ENCODE peak calls at places on chromosomes 2 and 18, in nine cellular contexts. One of them, this sample, is unnamed.

GRCh38 chr18:80173060-80173459 is 64.0 kb downstream of the ADNP2 start:
- DNase-seq in fibroblast of lung: no peak
- DNase-seq in kidney: no peak
- DNase-seq in Peyer's patch: no peak
- DNase-seq in mammary epithelial cell: no peak
- DNase-seq in AG04450: no peak
- DNase-seq in CD8-positive, alpha-beta T cell: no peak
- DNase-seq in WTC11: no peak
- DNase-seq in neural crest cell: no peak
- DNase-seq in this sample: no peak

GRCh38 chr2:232075080-232075479 is 113.6 kb downstream of the DIS3L2 start:
- DNase-seq in fibroblast of lung: no peak
- DNase-seq in kidney: no peak
- DNase-seq in Peyer's patch: no peak
- DNase-seq in mammary epithelial cell: peak
- DNase-seq in AG04450: no peak
- DNase-seq in CD8-positive, alpha-beta T cell: no peak
- DNase-seq in WTC11: no peak
- DNase-seq in neural crest cell: no peak
- DNase-seq in this sample: no peak

GRCh38 chr2:172011814-172012580 is 12.2 kb downstream of the METAP1D start:
- DNase-seq in fibroblast of lung: no peak
- DNase-seq in kidney: no peak
- DNase-seq in Peyer's patch: no peak
- DNase-seq in mammary epithelial cell: no peak
- DNase-seq in AG04450: no peak
- DNase-seq in CD8-positive, alpha-beta T cell: no peak
- DNase-seq in WTC11: no peak
- DNase-seq in neural crest cell: no peak
- DNase-seq in this sample: no peak

GRCh38 chr2:71879509-71880184 is 268.0 kb downstream of the CYP26B1 start:
- DNase-seq in fibroblast of lung: no peak
- DNase-seq in kidney: no peak
- DNase-seq in Peyer's patch: no peak
- DNase-seq in mammary epithelial cell: no peak
- DNase-seq in AG04450: no peak
- DNase-seq in CD8-positive, alpha-beta T cell: no peak
- DNase-seq in WTC11: no peak
- DNase-seq in neural crest cell: no peak
- DNase-seq in this sample: no peak

GRCh38 chr2:63614448-63614968 is 25.7 kb downstream of the MDH1 start:
- DNase-seq in fibroblast of lung: peak
- DNase-seq in kidney: no peak
- DNase-seq in Peyer's patch: no peak
- DNase-seq in mammary epithelial cell: peak
- DNase-seq in AG04450: peak
- DNase-seq in CD8-positive, alpha-beta T cell: no peak
- DNase-seq in WTC11: no peak
- DNase-seq in neural crest cell: no peak
- DNase-seq in this sample: no peak

GRCh38 chr2:144350151-144350802 is 169.6 kb downstream of the ZEB2 start:
- DNase-seq in fibroblast of lung: peak
- DNase-seq in kidney: no peak
- DNase-seq in Peyer's patch: no peak
- DNase-seq in mammary epithelial cell: no peak
- DNase-seq in AG04450: no peak
- DNase-seq in CD8-positive, alpha-beta T cell: no peak
- DNase-seq in WTC11: no peak
- DNase-seq in neural crest cell: no peak
- DNase-seq in this sample: no peak

GRCh38 chr2:27651056-27651455 is 12.4 kb downstream of the SUPT7L start:
- DNase-seq in fibroblast of lung: peak
- DNase-seq in kidney: no peak
- DNase-seq in Peyer's patch: no peak
- DNase-seq in mammary epithelial cell: no peak
- DNase-seq in AG04450: no peak
- DNase-seq in CD8-positive, alpha-beta T cell: no peak
- DNase-seq in WTC11: no peak
- DNase-seq in neural crest cell: no peak
- DNase-seq in this sample: no peak

GRCh38 chr2:174325932-174326879 is 8.5 kb upstream of the SP9 start:
- DNase-seq in fibroblast of lung: no peak
- DNase-seq in kidney: peak
- DNase-seq in Peyer's patch: no peak
- DNase-seq in mammary epithelial cell: no peak
- DNase-seq in AG04450: no peak
- DNase-seq in CD8-positive, alpha-beta T cell: no peak
- DNase-seq in WTC11: peak
- DNase-seq in neural crest cell: peak
- DNase-seq in this sample: no peak

GRCh38 chr18:27057459-27058302 is 127.4 kb downstream of the CHST9 start:
- DNase-seq in fibroblast of lung: no peak
- DNase-seq in kidney: no peak
- DNase-seq in Peyer's patch: no peak
- DNase-seq in mammary epithelial cell: no peak
- DNase-seq in AG04450: no peak
- DNase-seq in CD8-positive, alpha-beta T cell: no peak
- DNase-seq in WTC11: no peak
- DNase-seq in neural crest cell: no peak
- DNase-seq in this sample: no peak

GRCh38 chr2:218732761-218733158 is 22.1 kb downstream of the TTLL4 start:
- DNase-seq in fibroblast of lung: peak
- DNase-seq in kidney: no peak
- DNase-seq in Peyer's patch: no peak
- DNase-seq in mammary epithelial cell: peak
- DNase-seq in AG04450: no peak
- DNase-seq in CD8-positive, alpha-beta T cell: no peak
- DNase-seq in WTC11: no peak
- DNase-seq in neural crest cell: no peak
- DNase-seq in this sample: no peak

GRCh38 chr18:44238449-44238848 is 442.2 kb upstream of the SETBP1 start:
- DNase-seq in fibroblast of lung: peak
- DNase-seq in kidney: no peak
- DNase-seq in Peyer's patch: no peak
- DNase-seq in mammary epithelial cell: peak
- DNase-seq in AG04450: no peak
- DNase-seq in CD8-positive, alpha-beta T cell: no peak
- DNase-seq in WTC11: no peak
- DNase-seq in neural crest cell: no peak
- DNase-seq in this sample: no peak

GRCh38 chr2:206296128-206296527 is 21.7 kb downstream of the ZDBF2 start:
- DNase-seq in fibroblast of lung: peak
- DNase-seq in kidney: no peak
- DNase-seq in Peyer's patch: no peak
- DNase-seq in mammary epithelial cell: peak
- DNase-seq in AG04450: no peak
- DNase-seq in CD8-positive, alpha-beta T cell: no peak
- DNase-seq in WTC11: no peak
- DNase-seq in neural crest cell: no peak
- DNase-seq in this sample: no peak

DNA sequence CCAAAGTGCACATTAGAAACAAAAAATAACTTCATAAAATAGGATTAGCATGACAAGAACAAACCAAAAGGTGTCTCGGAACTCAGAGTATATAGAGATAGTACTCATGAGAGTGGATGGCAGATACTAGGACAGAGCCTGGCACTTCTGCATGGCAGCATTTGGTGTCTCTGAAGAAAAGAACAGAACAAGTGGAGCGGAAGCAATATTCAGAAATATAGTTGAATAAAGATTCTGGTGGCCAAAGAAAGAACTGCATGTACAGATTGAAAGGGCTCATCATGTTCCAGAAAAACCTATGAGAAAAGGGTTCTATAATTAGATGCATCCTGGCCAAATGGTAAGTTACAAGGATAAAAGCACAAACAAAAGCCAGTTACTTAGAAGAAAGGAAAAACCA is 90.9 kb downstream of the CCDC138 start:
- DNase-seq in fibroblast of lung: no peak
- DNase-seq in kidney: no peak
- DNase-seq in Peyer's patch: no peak
- DNase-seq in mammary epithelial cell: no peak
- DNase-seq in AG04450: no peak
- DNase-seq in CD8-positive, alpha-beta T cell: no peak
- DNase-seq in WTC11: no peak
- DNase-seq in neural crest cell: no peak
- DNase-seq in this sample: no peak
- TF ChIP-seq CTCF in fibroblast of lung: no peak
- TF ChIP-seq CTCF in kidney: no peak
- TF ChIP-seq CTCF in Peyer's patch: no peak
- TF ChIP-seq CTCF in mammary epithelial cell: no peak
- TF ChIP-seq CTCF in AG04450: peak
- TF ChIP-seq CTCF in CD8-positive, alpha-beta T cell: no peak
- TF ChIP-seq CTCF in WTC11: no peak
- TF ChIP-seq CTCF in neural crest cell: no peak
- TF ChIP-seq CTCF in this sample: no peak

DNA sequence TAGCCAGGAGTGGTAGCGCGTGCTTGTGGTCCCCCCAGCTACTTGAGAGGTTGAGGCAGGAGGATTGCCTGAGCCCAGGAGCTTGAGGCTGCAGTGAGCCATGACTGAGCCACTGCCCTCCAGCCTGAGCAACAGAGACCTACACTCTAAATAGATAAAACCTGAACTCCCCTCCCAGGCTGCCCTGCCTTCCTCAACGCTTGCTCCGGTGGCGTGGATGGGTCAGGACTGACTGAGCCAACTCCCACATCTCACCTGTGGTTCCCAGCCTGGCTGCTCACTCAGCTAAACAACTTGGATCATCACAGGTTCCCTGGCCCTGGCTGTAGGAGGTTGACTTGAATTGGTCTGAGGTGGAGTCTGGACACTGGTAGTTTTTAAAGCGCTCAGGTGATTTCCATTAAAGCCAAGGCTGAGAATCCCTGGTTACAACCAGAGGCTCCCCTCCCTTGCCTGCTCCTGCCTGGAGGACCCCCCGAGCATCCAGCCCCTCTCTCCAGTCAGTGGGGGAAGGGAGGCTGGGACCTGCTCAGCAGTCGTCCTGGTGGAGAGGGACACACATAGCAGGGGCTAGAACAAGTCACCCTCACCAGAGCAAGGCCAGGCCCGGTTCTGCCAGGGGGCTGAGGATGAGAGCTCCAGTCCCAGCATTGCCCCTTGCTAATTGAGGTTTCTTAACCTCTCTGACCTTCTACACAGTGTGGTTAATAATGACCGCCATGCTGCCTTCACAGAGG is 47.0 kb upstream of the TAF1B start:
- DNase-seq in fibroblast of lung: no peak
- DNase-seq in kidney: peak
- DNase-seq in Peyer's patch: no peak
- DNase-seq in mammary epithelial cell: no peak
- DNase-seq in AG04450: no peak
- DNase-seq in CD8-positive, alpha-beta T cell: no peak
- DNase-seq in WTC11: no peak
- DNase-seq in neural crest cell: no peak
- DNase-seq in this sample: no peak
- TF ChIP-seq CTCF in fibroblast of lung: no peak
- TF ChIP-seq CTCF in kidney: no peak
- TF ChIP-seq CTCF in Peyer's patch: no peak
- TF ChIP-seq CTCF in mammary epithelial cell: no peak
- TF ChIP-seq CTCF in AG04450: peak
- TF ChIP-seq CTCF in CD8-positive, alpha-beta T cell: no peak
- TF ChIP-seq CTCF in WTC11: no peak
- TF ChIP-seq CTCF in neural crest cell: no peak
- TF ChIP-seq CTCF in this sample: no peak

GRCh38 chr2:149645391-149645790 is 57.8 kb upstream of the MMADHC start:
- DNase-seq in fibroblast of lung: peak
- DNase-seq in kidney: no peak
- DNase-seq in Peyer's patch: no peak
- DNase-seq in mammary epithelial cell: no peak
- DNase-seq in AG04450: no peak
- DNase-seq in CD8-positive, alpha-beta T cell: no peak
- DNase-seq in WTC11: no peak
- DNase-seq in neural crest cell: no peak
- DNase-seq in this sample: no peak
- TF ChIP-seq CTCF in fibroblast of lung: peak
- TF ChIP-seq CTCF in kidney: no peak
- TF ChIP-seq CTCF in Peyer's patch: no peak
- TF ChIP-seq CTCF in mammary epithelial cell: peak
- TF ChIP-seq CTCF in AG04450: peak
- TF ChIP-seq CTCF in CD8-positive, alpha-beta T cell: no peak
- TF ChIP-seq CTCF in WTC11: no peak
- TF ChIP-seq CTCF in neural crest cell: peak
- TF ChIP-seq CTCF in this sample: no peak

GRCh38 chr2:41764919-41765318 is 282.9 kb upstream of the PKDCC start:
- DNase-seq in fibroblast of lung: no peak
- DNase-seq in kidney: no peak
- DNase-seq in Peyer's patch: no peak
- DNase-seq in mammary epithelial cell: no peak
- DNase-seq in AG04450: no peak
- DNase-seq in CD8-positive, alpha-beta T cell: no peak
- DNase-seq in WTC11: no peak
- DNase-seq in neural crest cell: no peak
- DNase-seq in this sample: no peak
- TF ChIP-seq CTCF in fibroblast of lung: no peak
- TF ChIP-seq CTCF in kidney: peak
- TF ChIP-seq CTCF in Peyer's patch: no peak
- TF ChIP-seq CTCF in mammary epithelial cell: no peak
- TF ChIP-seq CTCF in AG04450: no peak
- TF ChIP-seq CTCF in CD8-positive, alpha-beta T cell: no peak
- TF ChIP-seq CTCF in WTC11: no peak
- TF ChIP-seq CTCF in neural crest cell: no peak
- TF ChIP-seq CTCF in this sample: no peak

DNA sequence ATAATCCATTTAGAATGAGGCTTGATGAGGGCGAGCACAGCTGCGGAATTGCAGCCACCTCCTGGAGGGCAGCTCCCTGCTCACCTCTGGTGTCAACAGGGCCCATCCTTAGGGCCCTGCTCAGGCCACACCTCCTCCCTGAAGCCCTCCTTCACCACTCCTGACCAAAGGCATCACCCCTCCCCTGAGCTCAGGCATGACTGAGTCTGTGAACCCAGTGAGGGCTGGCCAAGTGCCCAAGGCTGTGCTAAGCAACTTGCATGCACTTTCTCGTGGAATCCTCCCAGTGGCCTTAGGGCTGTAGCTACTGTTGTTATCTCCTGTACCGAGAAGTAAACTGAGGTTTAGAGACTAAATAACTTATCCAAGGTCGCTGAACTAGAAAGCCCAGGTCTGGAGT is 101.7 kb downstream of the KLHL29 start:
- DNase-seq in fibroblast of lung: peak
- DNase-seq in kidney: peak
- DNase-seq in Peyer's patch: no peak
- DNase-seq in mammary epithelial cell: no peak
- DNase-seq in AG04450: peak
- DNase-seq in CD8-positive, alpha-beta T cell: no peak
- DNase-seq in WTC11: no peak
- DNase-seq in neural crest cell: no peak
- DNase-seq in this sample: no peak
- TF ChIP-seq CTCF in fibroblast of lung: no peak
- TF ChIP-seq CTCF in kidney: no peak
- TF ChIP-seq CTCF in Peyer's patch: no peak
- TF ChIP-seq CTCF in mammary epithelial cell: no peak
- TF ChIP-seq CTCF in AG04450: no peak
- TF ChIP-seq CTCF in CD8-positive, alpha-beta T cell: no peak
- TF ChIP-seq CTCF in WTC11: no peak
- TF ChIP-seq CTCF in neural crest cell: no peak
- TF ChIP-seq CTCF in this sample: no peak

GRCh38 chr2:85037622-85038021 is 66.7 kb downstream of the KCMF1 start:
- DNase-seq in fibroblast of lung: no peak
- DNase-seq in kidney: no peak
- DNase-seq in Peyer's patch: no peak
- DNase-seq in mammary epithelial cell: no peak
- DNase-seq in AG04450: no peak
- DNase-seq in CD8-positive, alpha-beta T cell: no peak
- DNase-seq in WTC11: no peak
- DNase-seq in neural crest cell: no peak
- DNase-seq in this sample: no peak
- TF ChIP-seq CTCF in fibroblast of lung: no peak
- TF ChIP-seq CTCF in kidney: no peak
- TF ChIP-seq CTCF in Peyer's patch: no peak
- TF ChIP-seq CTCF in mammary epithelial cell: no peak
- TF ChIP-seq CTCF in AG04450: no peak
- TF ChIP-seq CTCF in CD8-positive, alpha-beta T cell: no peak
- TF ChIP-seq CTCF in WTC11: no peak
- TF ChIP-seq CTCF in neural crest cell: no peak
- TF ChIP-seq CTCF in this sample: no peak

This sample was measured in natural killer cell.